ENCODE peak calls at places on chromosome 5, in nine cellular contexts. One of them, this sample, is unnamed.

GRCh38 chr5:150556106-150556505 is 48.2 kb downstream of the NDST1 start:
- DNase-seq in natural killer cell: no peak
- DNase-seq in brain microvascular endothelial cell: no peak
- DNase-seq in astrocyte of the hippocampus: no peak
- DNase-seq in nephron progenitor cell: no peak
- DNase-seq in stimulated activated CD4-positive, alpha-beta T cell treated with anti-CD3 and anti-CD28 coated beads, Interleukin-2, amount 100 ng/mL, for 4 hours: no peak
- DNase-seq in psoas muscle: no peak
- DNase-seq in left ventricle myocardium inferior: no peak
- DNase-seq in NCI-H774: no peak
- DNase-seq in this sample: no peak

GRCh38 chr5:157468293-157468965 is 8.4 kb downstream of the NIPAL4 start:
- DNase-seq in natural killer cell: no peak
- DNase-seq in brain microvascular endothelial cell: no peak
- DNase-seq in astrocyte of the hippocampus: no peak
- DNase-seq in nephron progenitor cell: no peak
- DNase-seq in stimulated activated CD4-positive, alpha-beta T cell treated with anti-CD3 and anti-CD28 coated beads, Interleukin-2, amount 100 ng/mL, for 4 hours: no peak
- DNase-seq in psoas muscle: no peak
- DNase-seq in left ventricle myocardium inferior: no peak
- DNase-seq in NCI-H774: no peak
- DNase-seq in this sample: no peak

GRCh38 chr5:156892223-156892622 is 42.1 kb downstream of the PPP1R2B start:
- DNase-seq in natural killer cell: no peak
- DNase-seq in brain microvascular endothelial cell: no peak
- DNase-seq in astrocyte of the hippocampus: no peak
- DNase-seq in nephron progenitor cell: no peak
- DNase-seq in stimulated activated CD4-positive, alpha-beta T cell treated with anti-CD3 and anti-CD28 coated beads, Interleukin-2, amount 100 ng/mL, for 4 hours: no peak
- DNase-seq in psoas muscle: no peak
- DNase-seq in left ventricle myocardium inferior: no peak
- DNase-seq in NCI-H774: no peak
- DNase-seq in this sample: no peak

GRCh38 chr5:36443941-36444340 is 142.2 kb upstream of the RANBP3L start:
- DNase-seq in natural killer cell: no peak
- DNase-seq in brain microvascular endothelial cell: no peak
- DNase-seq in astrocyte of the hippocampus: no peak
- DNase-seq in nephron progenitor cell: no peak
- DNase-seq in stimulated activated CD4-positive, alpha-beta T cell treated with anti-CD3 and anti-CD28 coated beads, Interleukin-2, amount 100 ng/mL, for 4 hours: no peak
- DNase-seq in psoas muscle: no peak
- DNase-seq in left ventricle myocardium inferior: no peak
- DNase-seq in NCI-H774: no peak
- DNase-seq in this sample: no peak

GRCh38 chr5:151192626-151193025 is 31.3 kb downstream of the CCDC69 start:
- DNase-seq in natural killer cell: no peak
- DNase-seq in brain microvascular endothelial cell: no peak
- DNase-seq in astrocyte of the hippocampus: no peak
- DNase-seq in nephron progenitor cell: no peak
- DNase-seq in stimulated activated CD4-positive, alpha-beta T cell treated with anti-CD3 and anti-CD28 coated beads, Interleukin-2, amount 100 ng/mL, for 4 hours: no peak
- DNase-seq in psoas muscle: no peak
- DNase-seq in left ventricle myocardium inferior: no peak
- DNase-seq in NCI-H774: no peak
- DNase-seq in this sample: no peak

GRCh38 chr5:103057208-103058130 is 62.5 kb downstream of the GIN1 start:
- DNase-seq in natural killer cell: no peak
- DNase-seq in brain microvascular endothelial cell: peak
- DNase-seq in astrocyte of the hippocampus: peak
- DNase-seq in nephron progenitor cell: no peak
- DNase-seq in stimulated activated CD4-positive, alpha-beta T cell treated with anti-CD3 and anti-CD28 coated beads, Interleukin-2, amount 100 ng/mL, for 4 hours: no peak
- DNase-seq in psoas muscle: no peak
- DNase-seq in left ventricle myocardium inferior: no peak
- DNase-seq in NCI-H774: no peak
- DNase-seq in this sample: no peak

GRCh38 chr5:151155149-151155776 is 2.3 kb downstream of the ANXA6 start:
- DNase-seq in natural killer cell: peak
- DNase-seq in brain microvascular endothelial cell: no peak
- DNase-seq in astrocyte of the hippocampus: peak
- DNase-seq in nephron progenitor cell: no peak
- DNase-seq in stimulated activated CD4-positive, alpha-beta T cell treated with anti-CD3 and anti-CD28 coated beads, Interleukin-2, amount 100 ng/mL, for 4 hours: peak
- DNase-seq in psoas muscle: no peak
- DNase-seq in left ventricle myocardium inferior: no peak
- DNase-seq in NCI-H774: no peak
- DNase-seq in this sample: no peak

GRCh38 chr5:9467199-9468069 is 78.4 kb downstream of the SEMA5A start:
- DNase-seq in natural killer cell: no peak
- DNase-seq in brain microvascular endothelial cell: no peak
- DNase-seq in astrocyte of the hippocampus: no peak
- DNase-seq in nephron progenitor cell: no peak
- DNase-seq in stimulated activated CD4-positive, alpha-beta T cell treated with anti-CD3 and anti-CD28 coated beads, Interleukin-2, amount 100 ng/mL, for 4 hours: no peak
- DNase-seq in psoas muscle: no peak
- DNase-seq in left ventricle myocardium inferior: no peak
- DNase-seq in NCI-H774: no peak
- DNase-seq in this sample: peak

GRCh38 chr5:95809414-95809960 is 13.0 kb downstream of the GLRX start:
- DNase-seq in natural killer cell: no peak
- DNase-seq in brain microvascular endothelial cell: no peak
- DNase-seq in astrocyte of the hippocampus: peak
- DNase-seq in nephron progenitor cell: no peak
- DNase-seq in stimulated activated CD4-positive, alpha-beta T cell treated with anti-CD3 and anti-CD28 coated beads, Interleukin-2, amount 100 ng/mL, for 4 hours: no peak
- DNase-seq in psoas muscle: peak
- DNase-seq in left ventricle myocardium inferior: no peak
- DNase-seq in NCI-H774: no peak
- DNase-seq in this sample: no peak

GRCh38 chr5:80346055-80346454 is 26.3 kb downstream of the SPZ1 start:
- DNase-seq in natural killer cell: no peak
- DNase-seq in brain microvascular endothelial cell: no peak
- DNase-seq in astrocyte of the hippocampus: peak
- DNase-seq in nephron progenitor cell: peak
- DNase-seq in stimulated activated CD4-positive, alpha-beta T cell treated with anti-CD3 and anti-CD28 coated beads, Interleukin-2, amount 100 ng/mL, for 4 hours: peak
- DNase-seq in psoas muscle: no peak
- DNase-seq in left ventricle myocardium inferior: no peak
- DNase-seq in NCI-H774: no peak
- DNase-seq in this sample: no peak

GRCh38 chr5:67272453-67273130 is 76.0 kb upstream of the CD180 start:
- DNase-seq in natural killer cell: no peak
- DNase-seq in brain microvascular endothelial cell: no peak
- DNase-seq in astrocyte of the hippocampus: no peak
- DNase-seq in nephron progenitor cell: no peak
- DNase-seq in stimulated activated CD4-positive, alpha-beta T cell treated with anti-CD3 and anti-CD28 coated beads, Interleukin-2, amount 100 ng/mL, for 4 hours: no peak
- DNase-seq in psoas muscle: no peak
- DNase-seq in left ventricle myocardium inferior: no peak
- DNase-seq in NCI-H774: no peak
- DNase-seq in this sample: no peak

GRCh38 chr5:39024884-39025283 is 49.3 kb downstream of the RICTOR start:
- DNase-seq in natural killer cell: no peak
- DNase-seq in brain microvascular endothelial cell: no peak
- DNase-seq in astrocyte of the hippocampus: no peak
- DNase-seq in nephron progenitor cell: no peak
- DNase-seq in stimulated activated CD4-positive, alpha-beta T cell treated with anti-CD3 and anti-CD28 coated beads, Interleukin-2, amount 100 ng/mL, for 4 hours: no peak
- DNase-seq in psoas muscle: no peak
- DNase-seq in left ventricle myocardium inferior: no peak
- DNase-seq in NCI-H774: no peak
- DNase-seq in this sample: no peak

GRCh38 chr5:1374680-1375055 is 29.8 kb upstream of the CLPTM1L start:
- DNase-seq in natural killer cell: no peak
- DNase-seq in brain microvascular endothelial cell: no peak
- DNase-seq in astrocyte of the hippocampus: peak
- DNase-seq in nephron progenitor cell: no peak
- DNase-seq in stimulated activated CD4-positive, alpha-beta T cell treated with anti-CD3 and anti-CD28 coated beads, Interleukin-2, amount 100 ng/mL, for 4 hours: no peak
- DNase-seq in psoas muscle: no peak
- DNase-seq in left ventricle myocardium inferior: no peak
- DNase-seq in NCI-H774: no peak
- DNase-seq in this sample: no peak

GRCh38 chr5:178818094-178818493 is 41.7 kb upstream of the ZNF354B start:
- DNase-seq in natural killer cell: no peak
- DNase-seq in brain microvascular endothelial cell: no peak
- DNase-seq in astrocyte of the hippocampus: no peak
- DNase-seq in nephron progenitor cell: no peak
- DNase-seq in stimulated activated CD4-positive, alpha-beta T cell treated with anti-CD3 and anti-CD28 coated beads, Interleukin-2, amount 100 ng/mL, for 4 hours: no peak
- DNase-seq in psoas muscle: no peak
- DNase-seq in left ventricle myocardium inferior: no peak
- DNase-seq in NCI-H774: peak
- DNase-seq in this sample: no peak

GRCh38 chr5:96087939-96088338 is 126.3 kb upstream of the ELL2 start:
- DNase-seq in natural killer cell: no peak
- DNase-seq in brain microvascular endothelial cell: no peak
- DNase-seq in astrocyte of the hippocampus: no peak
- DNase-seq in nephron progenitor cell: no peak
- DNase-seq in stimulated activated CD4-positive, alpha-beta T cell treated with anti-CD3 and anti-CD28 coated beads, Interleukin-2, amount 100 ng/mL, for 4 hours: no peak
- DNase-seq in psoas muscle: no peak
- DNase-seq in left ventricle myocardium inferior: no peak
- DNase-seq in NCI-H774: no peak
- DNase-seq in this sample: no peak

GRCh38 chr5:94745786-94746730 is 127.6 kb downstream of the SLF1 start:
- DNase-seq in natural killer cell: no peak
- DNase-seq in brain microvascular endothelial cell: peak
- DNase-seq in astrocyte of the hippocampus: peak
- DNase-seq in nephron progenitor cell: no peak
- DNase-seq in stimulated activated CD4-positive, alpha-beta T cell treated with anti-CD3 and anti-CD28 coated beads, Interleukin-2, amount 100 ng/mL, for 4 hours: no peak
- DNase-seq in psoas muscle: no peak
- DNase-seq in left ventricle myocardium inferior: no peak
- DNase-seq in NCI-H774: no peak
- DNase-seq in this sample: no peak

GRCh38 chr5:127307868-127308267 is 17.3 kb downstream of the MEGF10 start:
- DNase-seq in natural killer cell: no peak
- DNase-seq in brain microvascular endothelial cell: no peak
- DNase-seq in astrocyte of the hippocampus: no peak
- DNase-seq in nephron progenitor cell: no peak
- DNase-seq in stimulated activated CD4-positive, alpha-beta T cell treated with anti-CD3 and anti-CD28 coated beads, Interleukin-2, amount 100 ng/mL, for 4 hours: no peak
- DNase-seq in psoas muscle: no peak
- DNase-seq in left ventricle myocardium inferior: no peak
- DNase-seq in NCI-H774: no peak
- DNase-seq in this sample: no peak